ENCODE peak calls at places on chromosomes 12 and 14, in five cellular contexts. X is mucosa of descending colon, R is A549, N is thoracic aorta, H is PC-3. G is an unnamed sample.

GRCh38 chr12:65152012-65152411 is 17.4 kb upstream of the LEMD3 start:
- DNase-seq in X (no peak), R (no peak), N (no peak), H (peak), G (no peak)

GRCh38 chr12:51994959-51995358 is 11.8 kb upstream of the TAMALIN start:
- DNase-seq in X (no peak), R (no peak), N (no peak), H (no peak), G (peak)

GRCh38 chr12:93060666-93061413 is 131.7 kb upstream of the EEA1 start:
- DNase-seq in X (peak), R (no peak), N (no peak), H (no peak), G (peak)

GRCh38 chr12:9347328-9348127 is 139.3 kb upstream of the PZP start:
- DNase-seq in X (no peak), R (no peak), N (no peak), H (no peak), G (peak)

GRCh38 chr12:41663487-41664258 is 475.6 kb downstream of the PDZRN4 start:
- DNase-seq in X (no peak), R (peak), N (no peak), H (peak), G (peak)

GRCh38 chr14:91354979-91355685 is 62.5 kb downstream of the CCDC88C start:
- DNase-seq in X (peak), R (peak), N (no peak), H (no peak), G (no peak)

GRCh38 chr14:41607966-41608663 is 1.4 kb downstream of the LRFN5 start:
- DNase-seq in X (no peak), R (no peak), N (no peak), H (no peak), G (no peak)

GRCh38 chr14:91901449-91902250 is 34.3 kb upstream of the TC2N start:
- DNase-seq in X (no peak), R (no peak), N (no peak), H (no peak), G (no peak)

GRCh38 chr12:6018265-6018664 is 73.2 kb upstream of the ANO2 start:
- DNase-seq in X (no peak), R (no peak), N (no peak), H (no peak), G (no peak)

GRCh38 chr14:100543471-100544455 is 43.5 kb downstream of the BEGAIN start:
- DNase-seq in X (no peak), R (no peak), N (no peak), H (no peak), G (no peak)

GRCh38 chr12:43004908-43005307 is 415.4 kb upstream of the PRICKLE1 start:
- DNase-seq in X (no peak), R (no peak), N (no peak), H (no peak), G (no peak)

GRCh38 chr14:37623552-37623951 is 28.1 kb downstream of the TTC6 start:
- DNase-seq in X (peak), R (no peak), N (no peak), H (peak), G (peak)

GRCh38 chr12:59780605-59781135 is 184.8 kb downstream of the SLC16A7 start:
- DNase-seq in X (peak), R (no peak), N (no peak), H (peak), G (peak)

GRCh38 chr14:61493239-61493638 is 171.9 kb downstream of the PRKCH start:
- DNase-seq in X (no peak), R (no peak), N (no peak), H (peak), G (peak)

GRCh38 chr12:63942464-63943241 is 98.2 kb downstream of the SRGAP1 start:
- DNase-seq in X (no peak), R (no peak), N (no peak), H (no peak), G (no peak)

GRCh38 chr14:75991753-75992152 is 6.2 kb downstream of the IFT43 start:
- DNase-seq in X (no peak), R (no peak), N (no peak), H (no peak), G (peak)

GRCh38 chr14:33956640-33957039 is 5.8 kb upstream of the EGLN3 start:
- DNase-seq in X (no peak), R (no peak), N (no peak), H (no peak), G (no peak)

GRCh38 chr12:116502141-116502725 is 56.9 kb upstream of the MAP1LC3B2 start:
- DNase-seq in X (no peak), R (no peak), N (no peak), H (no peak), G (no peak)

GRCh38 chr12:124654666-124655316 is 87.4 kb upstream of the NCOR2 start:
- DNase-seq in X (peak), R (no peak), N (no peak), H (no peak), G (no peak)
- H3K4me3 ChIP-seq in X (no peak), R (no peak), N (peak), H (no peak), G (peak)

GRCh38 chr14:105528859-105529505 is 2.6 kb downstream of the TMEM121 start:
- DNase-seq in X (no peak), R (no peak), N (no peak), H (no peak), G (no peak)
- H3K4me3 ChIP-seq in X (no peak), R (peak), N (peak), H (no peak), G (peak)

GRCh38 chr12:76074701-76075336 is 9.7 kb downstream of the NAP1L1 start:
- DNase-seq in X (no peak), R (no peak), N (no peak), H (no peak), G (no peak)
- H3K4me3 ChIP-seq in X (no peak), R (no peak), N (no peak), H (no peak), G (no peak)

GRCh38 chr12:25386823-25387134 is 136.1 kb upstream of the KRAS start:
- DNase-seq in X (no peak), R (peak), N (no peak), H (no peak), G (no peak)
- H3K4me3 ChIP-seq in X (peak), R (peak), N (peak), H (peak), G (peak)

DNA sequence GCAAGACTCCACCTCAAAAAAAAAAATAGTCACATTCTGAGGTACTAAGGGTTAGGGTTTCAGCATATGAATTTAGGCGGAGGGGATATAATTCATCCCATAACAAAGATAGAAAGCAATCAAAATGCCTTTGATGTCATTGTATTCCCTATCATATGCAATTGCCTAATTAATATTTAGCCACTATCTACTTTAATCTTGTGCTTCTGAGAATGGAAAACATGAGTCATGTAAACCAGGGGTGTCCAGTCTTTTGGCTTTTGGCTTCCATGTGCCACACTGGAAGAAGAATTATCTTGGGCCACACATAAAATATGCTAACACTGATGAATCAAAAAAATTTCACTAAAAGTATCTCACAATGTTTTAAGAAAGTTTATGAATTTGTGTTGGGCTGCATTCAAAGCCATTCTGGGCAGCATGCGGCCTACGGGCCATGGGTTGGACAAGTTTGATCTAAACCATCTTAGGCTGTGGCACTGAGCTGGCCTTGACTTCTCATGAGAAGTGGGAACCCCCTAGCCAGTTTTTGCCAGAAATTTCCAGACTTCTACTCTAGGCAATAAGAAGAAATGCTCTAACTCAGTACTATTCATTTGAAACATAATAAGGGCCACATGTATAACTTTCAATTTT is 219.8 kb downstream of the PTPRO start:
- DNase-seq in X (no peak), R (no peak), N (no peak), H (no peak), G (no peak)
- H3K4me3 ChIP-seq in X (no peak), R (no peak), N (no peak), H (no peak), G (no peak)

DNA sequence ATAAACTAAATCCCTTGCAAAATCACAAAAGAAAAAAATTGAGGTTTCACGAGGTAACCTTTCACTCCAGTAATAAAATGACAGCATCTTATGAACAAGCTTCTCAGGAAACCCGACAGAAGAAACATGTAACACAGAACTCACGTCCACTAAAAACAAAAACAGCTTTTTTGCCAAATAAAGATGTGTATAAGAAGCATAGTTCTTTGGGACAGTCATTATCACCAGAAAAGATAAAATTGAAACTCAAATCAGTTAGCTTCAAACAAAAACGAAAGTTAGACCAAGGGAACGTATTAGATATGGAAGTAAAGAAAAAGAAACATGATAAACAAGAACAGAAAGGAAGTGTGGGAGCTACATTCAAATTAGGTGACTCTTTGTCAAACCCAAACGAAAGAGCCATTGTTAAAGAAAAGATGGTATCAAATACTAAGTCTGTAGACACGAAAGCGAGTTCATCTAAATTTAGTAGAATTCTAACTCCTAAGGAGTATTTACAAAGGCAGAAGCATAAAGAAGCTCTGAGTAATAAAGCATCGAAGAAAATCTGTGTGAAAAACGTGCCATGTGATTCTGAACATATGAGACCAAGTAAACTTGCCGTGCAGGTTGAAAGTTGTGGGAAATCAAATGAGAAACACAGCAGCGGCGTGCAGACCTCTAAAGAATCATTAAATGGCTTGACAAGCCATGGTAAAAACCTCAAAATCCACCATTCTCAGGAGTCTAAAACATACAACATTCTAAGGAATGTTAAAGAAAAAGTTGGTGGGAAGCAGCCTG is 25.8 kb downstream of the RESF1 start:
- DNase-seq in X (no peak), R (no peak), N (no peak), H (no peak), G (no peak)
- H3K4me3 ChIP-seq in X (no peak), R (no peak), N (no peak), H (no peak), G (no peak)

GRCh38 chr12:105942316-105942715 is 196.4 kb downstream of the NUAK1 start:
- DNase-seq in X (no peak), R (no peak), N (no peak), H (peak), G (no peak)
- H3K4me3 ChIP-seq in X (no peak), R (no peak), N (no peak), H (no peak), G (no peak)

DNA sequence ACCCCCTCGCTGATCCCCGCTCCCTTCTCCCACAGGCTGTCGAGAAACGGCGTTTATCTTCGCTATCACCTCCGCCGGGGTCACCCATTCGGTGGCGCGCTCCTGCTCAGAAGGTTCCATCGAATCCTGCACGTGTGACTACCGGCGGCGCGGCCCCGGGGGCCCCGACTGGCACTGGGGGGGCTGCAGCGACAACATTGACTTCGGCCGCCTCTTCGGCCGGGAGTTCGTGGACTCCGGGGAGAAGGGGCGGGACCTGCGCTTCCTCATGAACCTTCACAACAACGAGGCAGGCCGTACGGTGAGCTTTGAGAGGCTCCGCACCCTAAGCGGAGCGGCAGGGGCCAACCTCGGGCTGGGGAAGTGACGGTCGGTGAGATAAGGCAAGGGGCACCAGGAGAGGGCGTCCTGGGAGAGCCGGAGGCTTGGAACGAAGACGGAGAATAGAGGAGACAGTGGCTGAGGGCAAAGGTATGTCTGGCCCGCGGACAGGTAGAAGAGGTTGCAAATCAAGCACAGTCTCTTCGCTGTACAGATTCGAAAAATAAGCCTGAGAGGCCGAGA is 2.3 kb downstream of the WNT1 start:
- DNase-seq in X (peak), R (no peak), N (no peak), H (peak), G (no peak)
- H3K4me3 ChIP-seq in X (no peak), R (peak), N (peak), H (peak), G (no peak)

DNA sequence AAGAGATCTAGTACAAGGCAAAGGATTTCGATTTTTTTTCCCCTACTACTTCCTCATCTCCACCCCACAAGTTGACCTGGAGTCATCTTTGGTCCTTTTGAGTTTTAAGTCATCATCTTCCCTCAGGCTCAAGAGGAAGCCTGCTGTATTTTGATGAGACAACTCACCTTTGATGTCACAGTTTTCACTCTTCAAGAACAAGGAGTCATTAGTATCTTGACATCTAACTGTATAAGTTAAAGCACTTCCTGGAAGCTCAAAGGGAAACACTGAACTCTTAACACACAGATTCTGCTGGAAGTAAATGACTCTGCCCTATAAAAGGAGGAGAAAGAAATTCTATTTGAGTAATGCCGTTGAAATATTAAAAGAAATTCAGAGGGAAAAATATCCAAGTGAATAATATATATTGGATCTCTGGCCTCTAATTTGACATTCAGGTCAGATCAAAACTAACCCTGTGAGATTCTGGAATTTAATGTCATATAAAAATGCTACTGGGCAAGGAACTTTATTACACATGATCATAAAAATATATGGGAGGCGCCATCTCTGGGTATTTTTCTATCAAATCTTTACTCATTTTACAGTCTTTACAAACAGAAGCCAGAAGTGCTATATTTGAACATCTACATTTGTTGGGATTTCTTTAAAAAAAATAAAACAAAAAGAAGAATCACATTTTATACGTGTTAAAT is 435.0 kb downstream of the NRXN3 start:
- DNase-seq in X (no peak), R (no peak), N (no peak), H (no peak), G (no peak)
- H3K4me3 ChIP-seq in X (no peak), R (no peak), N (no peak), H (no peak), G (no peak)

G was measured in adipocyte.